ENCODE peak calls at places on chromosomes 4 and X, in four cellular contexts. B is HepG2, F is GM12878, O is A549. V is an unnamed sample.

GRCh38 chr4:178205826-178206225 is 763.6 kb upstream of the AGA start:
- DNase-seq in B (no peak), F (no peak), O (no peak), V (no peak)

GRCh38 chrX:118392726-118393125 is 46.8 kb downstream of the WDR44 start:
- DNase-seq in B (no peak), F (no peak), O (no peak), V (no peak)

GRCh38 chrX:73962948-73963347 is 341.0 kb upstream of the ZCCHC13 start:
- DNase-seq in B (no peak), F (no peak), O (no peak), V (no peak)

GRCh38 chr4:146243141-146243882 is 29.0 kb downstream of the REELD1 start:
- DNase-seq in B (no peak), F (peak), O (peak), V (peak)

GRCh38 chr4:23068756-23069155 is 376.0 kb downstream of the GBA3 start:
- DNase-seq in B (no peak), F (no peak), O (no peak), V (no peak)

GRCh38 chr4:139208404-139208945 is 31.5 kb upstream of the ELF2 start:
- DNase-seq in B (peak), F (no peak), O (no peak), V (no peak)

GRCh38 chrX:46340696-46341095 is 204.5 kb downstream of the ZNF674 start:
- DNase-seq in B (no peak), F (no peak), O (no peak), V (no peak)

GRCh38 chr4:79209822-79210635 is 115.8 kb downstream of the NAA11 start:
- DNase-seq in B (peak), F (no peak), O (no peak), V (peak)

GRCh38 chr4:156390599-156391296 is 437.1 kb upstream of the CTSO start:
- DNase-seq in B (no peak), F (no peak), O (no peak), V (no peak)

GRCh38 chr4:87799254-87799653 is at the start of gene IBSP:
- DNase-seq in B (no peak), F (no peak), O (no peak), V (no peak)

GRCh38 chrX:2642146-2642545 is 48.9 kb upstream of the CD99 start:
- DNase-seq in B (no peak), F (no peak), O (no peak), V (no peak)

GRCh38 chr4:38717604-38718003 is 53.6 kb downstream of the KLF3 start:
- DNase-seq in B (no peak), F (no peak), O (no peak), V (no peak)

GRCh38 chr4:109232666-109233065 is 69.8 kb downstream of the COL25A1 start:
- DNase-seq in B (no peak), F (no peak), O (no peak), V (no peak)

GRCh38 chrX:118964252-118964651 is 10.2 kb upstream of the LONRF3 start:
- DNase-seq in B (no peak), F (no peak), O (no peak), V (no peak)

GRCh38 chr4:171983935-171984805 is 171.0 kb downstream of the GALNTL6 start:
- DNase-seq in B (no peak), F (no peak), O (no peak), V (no peak)

GRCh38 chrX:70168238-70169188 is 8.8 kb upstream of the DGAT2L6 start:
- DNase-seq in B (peak), F (no peak), O (peak), V (peak)

GRCh38 chrX:154818916-154819770 is 13.9 kb upstream of the MPP1 start:
- DNase-seq in B (no peak), F (no peak), O (no peak), V (no peak)

GRCh38 chr4:88382621-88383020 is 4.0 kb downstream of the HERC6 start:
- DNase-seq in B (no peak), F (peak), O (peak), V (no peak)

GRCh38 chr4:6235901-6236625 is 33.6 kb upstream of the WFS1 start:
- DNase-seq in B (no peak), F (no peak), O (no peak), V (no peak)

GRCh38 chrX:53072418-53073114 is 9.6 kb upstream of the TSPYL2 start:
- DNase-seq in B (no peak), F (no peak), O (no peak), V (no peak)
- TF ChIP-seq ESRRA in B (no peak), F (no peak), O (no peak), V (no peak)

GRCh38 chr4:29277381-29277780 is 1442.8 kb upstream of the PCDH7 start:
- DNase-seq in B (no peak), F (no peak), O (no peak), V (no peak)
- TF ChIP-seq BHLHE40 in B (no peak), F (no peak), O (no peak), V (no peak)

DNA sequence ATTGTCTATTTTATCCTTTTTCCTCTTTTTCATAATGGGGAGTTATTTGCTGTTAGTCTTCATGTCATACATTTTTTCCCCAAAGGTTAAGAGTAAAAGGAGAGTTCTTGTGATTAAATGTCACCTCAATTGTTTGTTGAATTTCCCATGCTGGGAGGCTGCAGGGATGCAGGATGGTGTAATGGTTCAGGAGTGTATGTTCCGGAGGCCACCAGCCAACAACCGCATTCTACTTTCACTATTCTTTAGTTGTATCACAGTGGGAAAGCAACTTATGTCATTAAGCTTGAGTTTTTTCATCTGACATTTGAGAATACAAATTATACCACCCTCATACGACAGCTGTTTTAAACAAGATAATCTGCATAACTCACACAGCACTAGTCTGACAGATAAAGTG is 15.4 kb downstream of the AFP start:
- DNase-seq in B (no peak), F (no peak), O (peak), V (no peak)
- TF ChIP-seq ESRRA in B (no peak), F (no peak), O (no peak), V (no peak)

GRCh38 chr4:55838356-55838755 is 15.1 kb upstream of the EXOC1 start:
- DNase-seq in B (no peak), F (no peak), O (no peak), V (no peak)
- TF ChIP-seq BHLHE40 in B (no peak), F (no peak), O (no peak), V (no peak)

GRCh38 chr4:106034751-106035150 is 139.5 kb downstream of the NPNT start:
- DNase-seq in B (no peak), F (no peak), O (no peak), V (no peak)
- TF ChIP-seq ESRRA in B (no peak), F (no peak), O (no peak), V (no peak)

GRCh38 chrX:51608766-51609165 is 9.9 kb downstream of the CENPVL3 start:
- DNase-seq in B (no peak), F (no peak), O (no peak), V (no peak)
- TF ChIP-seq BHLHE40 in B (no peak), F (no peak), O (no peak), V (no peak)

DNA sequence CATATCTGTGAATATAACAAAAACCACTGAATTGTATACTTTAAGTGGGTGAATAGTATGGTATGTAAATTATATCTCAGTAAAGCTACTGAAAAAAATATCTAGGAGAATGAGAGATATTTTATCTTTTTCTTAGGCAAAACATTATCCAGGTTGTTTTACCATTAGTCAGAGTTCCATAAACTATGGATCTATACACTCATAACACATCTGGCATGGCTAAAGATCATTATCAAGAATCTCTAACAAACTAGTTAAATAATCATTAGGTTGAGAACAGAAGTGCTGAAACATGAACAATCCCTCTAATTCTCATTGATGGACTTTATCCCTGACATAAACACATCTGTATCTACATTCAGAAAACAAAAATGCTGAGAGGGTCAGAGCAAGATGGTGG is 15.6 kb downstream of the MED14 start:
- DNase-seq in B (no peak), F (no peak), O (no peak), V (no peak)
- TF ChIP-seq ESRRA in B (no peak), F (no peak), O (no peak), V (no peak)

GRCh38 chr4:152606800-152607577 is 71.1 kb upstream of the FBXW7 start:
- DNase-seq in B (no peak), F (no peak), O (no peak), V (no peak)

GRCh38 chr4:152613841-152614240 is 66.0 kb downstream of the TMEM154 start:
- DNase-seq in B (no peak), F (no peak), O (no peak), V (no peak)

GRCh38 chr4:152605641-152606304 is 69.9 kb upstream of the FBXW7 start:
- DNase-seq in B (no peak), F (no peak), O (no peak), V (no peak)

GRCh38 chr4:152605031-152605430 is 69.1 kb upstream of the FBXW7 start:
- DNase-seq in B (no peak), F (no peak), O (no peak), V (no peak)

GRCh38 chr4:152609460-152609859 is 70.3 kb downstream of the TMEM154 start:
- DNase-seq in B (no peak), F (no peak), O (no peak), V (no peak)
- TF ChIP-seq BHLHE40 in B (no peak), F (no peak), O (no peak), V (no peak)